ENCODE peak calls at places on chromosomes 13 and 19, in eight cellular contexts. One of them, this sample, is unnamed.

GRCh38 chr13:99505814-99506269 is 4.6 kb downstream of the TM9SF2 start:
- DNase-seq in COR-L47: no peak
- DNase-seq in CD8-positive, alpha-beta memory T cell: no peak
- DNase-seq in NCI-H1694 treated with DMSO at 0.1 percent for 48 hours: peak
- DNase-seq in HL-60: no peak
- DNase-seq in NCI-H510A treated with DMSO at 0.1 percent for 48 hours: no peak
- DNase-seq in stimulated activated CD4-positive, alpha-beta T cell treated with anti-CD3 and anti-CD28 coated beads, TNF-alpha, amount 100 ng/mL, for 48 hours: no peak
- DNase-seq in Jurkat, Clone E6-1: no peak
- DNase-seq in this sample: no peak

GRCh38 chr19:51090471-51090870 is 7.8 kb upstream of the KLK14 start:
- DNase-seq in COR-L47: no peak
- DNase-seq in CD8-positive, alpha-beta memory T cell: no peak
- DNase-seq in NCI-H1694 treated with DMSO at 0.1 percent for 48 hours: no peak
- DNase-seq in HL-60: no peak
- DNase-seq in NCI-H510A treated with DMSO at 0.1 percent for 48 hours: no peak
- DNase-seq in stimulated activated CD4-positive, alpha-beta T cell treated with anti-CD3 and anti-CD28 coated beads, TNF-alpha, amount 100 ng/mL, for 48 hours: no peak
- DNase-seq in Jurkat, Clone E6-1: no peak
- DNase-seq in this sample: no peak

GRCh38 chr19:2033825-2034159 is 17.3 kb downstream of the MKNK2 start:
- DNase-seq in COR-L47: no peak
- DNase-seq in CD8-positive, alpha-beta memory T cell: no peak
- DNase-seq in NCI-H1694 treated with DMSO at 0.1 percent for 48 hours: no peak
- DNase-seq in HL-60: no peak
- DNase-seq in NCI-H510A treated with DMSO at 0.1 percent for 48 hours: no peak
- DNase-seq in stimulated activated CD4-positive, alpha-beta T cell treated with anti-CD3 and anti-CD28 coated beads, TNF-alpha, amount 100 ng/mL, for 48 hours: no peak
- DNase-seq in Jurkat, Clone E6-1: no peak
- DNase-seq in this sample: no peak

GRCh38 chr19:28934626-28935025 is 278.3 kb downstream of the UQCRFS1 start:
- DNase-seq in COR-L47: no peak
- DNase-seq in CD8-positive, alpha-beta memory T cell: no peak
- DNase-seq in NCI-H1694 treated with DMSO at 0.1 percent for 48 hours: no peak
- DNase-seq in HL-60: no peak
- DNase-seq in NCI-H510A treated with DMSO at 0.1 percent for 48 hours: no peak
- DNase-seq in stimulated activated CD4-positive, alpha-beta T cell treated with anti-CD3 and anti-CD28 coated beads, TNF-alpha, amount 100 ng/mL, for 48 hours: no peak
- DNase-seq in Jurkat, Clone E6-1: no peak
- DNase-seq in this sample: no peak

GRCh38 chr19:42113641-42114348 is 18.5 kb downstream of the POU2F2 start:
- DNase-seq in COR-L47: no peak
- DNase-seq in CD8-positive, alpha-beta memory T cell: no peak
- DNase-seq in NCI-H1694 treated with DMSO at 0.1 percent for 48 hours: peak
- DNase-seq in HL-60: no peak
- DNase-seq in NCI-H510A treated with DMSO at 0.1 percent for 48 hours: peak
- DNase-seq in stimulated activated CD4-positive, alpha-beta T cell treated with anti-CD3 and anti-CD28 coated beads, TNF-alpha, amount 100 ng/mL, for 48 hours: no peak
- DNase-seq in Jurkat, Clone E6-1: no peak
- DNase-seq in this sample: peak

GRCh38 chr13:93398167-93398566 is 171.6 kb downstream of the GPC6 start:
- DNase-seq in COR-L47: no peak
- DNase-seq in CD8-positive, alpha-beta memory T cell: no peak
- DNase-seq in NCI-H1694 treated with DMSO at 0.1 percent for 48 hours: no peak
- DNase-seq in HL-60: no peak
- DNase-seq in NCI-H510A treated with DMSO at 0.1 percent for 48 hours: no peak
- DNase-seq in stimulated activated CD4-positive, alpha-beta T cell treated with anti-CD3 and anti-CD28 coated beads, TNF-alpha, amount 100 ng/mL, for 48 hours: no peak
- DNase-seq in Jurkat, Clone E6-1: no peak
- DNase-seq in this sample: no peak

GRCh38 chr13:91659583-91660415 is 261.4 kb downstream of the GPC5 start:
- DNase-seq in COR-L47: no peak
- DNase-seq in CD8-positive, alpha-beta memory T cell: no peak
- DNase-seq in NCI-H1694 treated with DMSO at 0.1 percent for 48 hours: no peak
- DNase-seq in HL-60: no peak
- DNase-seq in NCI-H510A treated with DMSO at 0.1 percent for 48 hours: peak
- DNase-seq in stimulated activated CD4-positive, alpha-beta T cell treated with anti-CD3 and anti-CD28 coated beads, TNF-alpha, amount 100 ng/mL, for 48 hours: no peak
- DNase-seq in Jurkat, Clone E6-1: no peak
- DNase-seq in this sample: no peak

GRCh38 chr19:342801-343421 is 1.7 kb downstream of the MIER2 start:
- DNase-seq in COR-L47: no peak
- DNase-seq in CD8-positive, alpha-beta memory T cell: no peak
- DNase-seq in NCI-H1694 treated with DMSO at 0.1 percent for 48 hours: no peak
- DNase-seq in HL-60: peak
- DNase-seq in NCI-H510A treated with DMSO at 0.1 percent for 48 hours: no peak
- DNase-seq in stimulated activated CD4-positive, alpha-beta T cell treated with anti-CD3 and anti-CD28 coated beads, TNF-alpha, amount 100 ng/mL, for 48 hours: no peak
- DNase-seq in Jurkat, Clone E6-1: no peak
- DNase-seq in this sample: no peak

GRCh38 chr13:108033800-108034707 is 181.3 kb downstream of the LIG4 start:
- DNase-seq in COR-L47: no peak
- DNase-seq in CD8-positive, alpha-beta memory T cell: no peak
- DNase-seq in NCI-H1694 treated with DMSO at 0.1 percent for 48 hours: no peak
- DNase-seq in HL-60: no peak
- DNase-seq in NCI-H510A treated with DMSO at 0.1 percent for 48 hours: no peak
- DNase-seq in stimulated activated CD4-positive, alpha-beta T cell treated with anti-CD3 and anti-CD28 coated beads, TNF-alpha, amount 100 ng/mL, for 48 hours: no peak
- DNase-seq in Jurkat, Clone E6-1: no peak
- DNase-seq in this sample: no peak

GRCh38 chr13:109326601-109327000 is 459.8 kb downstream of the IRS2 start:
- DNase-seq in COR-L47: no peak
- DNase-seq in CD8-positive, alpha-beta memory T cell: no peak
- DNase-seq in NCI-H1694 treated with DMSO at 0.1 percent for 48 hours: no peak
- DNase-seq in HL-60: no peak
- DNase-seq in NCI-H510A treated with DMSO at 0.1 percent for 48 hours: no peak
- DNase-seq in stimulated activated CD4-positive, alpha-beta T cell treated with anti-CD3 and anti-CD28 coated beads, TNF-alpha, amount 100 ng/mL, for 48 hours: no peak
- DNase-seq in Jurkat, Clone E6-1: no peak
- DNase-seq in this sample: no peak